ENCODE peak calls at places on chromosomes 6 and 20, in nine cellular contexts. One of them, this sample, is unnamed.
A peak's percentile ranks its signal among the peaks of the same experiment; 100 is the strongest.

GRCh38 chr6:106448000-106448426 is 87.5 kb downstream of the CRYBG1 start:
- DNase-seq in lower lobe of right lung: peak; percentile 68
- DNase-seq in tibial artery: peak; percentile 31
- DNase-seq in adipocyte: no peak
- DNase-seq in neural progenitor cell: no peak
- DNase-seq in left lung: peak; percentile 81
- DNase-seq in ovary: no peak
- DNase-seq in uterus: no peak
- DNase-seq in mesenchymal stem cell: no peak
- DNase-seq in this sample: no peak

GRCh38 chr20:32018269-32019155 is 8.3 kb downstream of the CCM2L start:
- DNase-seq in left lung: peak; percentile 90
- DNase-seq in mesenchymal stem cell: no peak
- DNase-seq in lower lobe of right lung: peak; percentile 74
- DNase-seq in tibial artery: no peak
- DNase-seq in uterus: peak; percentile 43
- DNase-seq in neural progenitor cell: peak; percentile 92
- DNase-seq in ovary: peak; percentile 52
- DNase-seq in adipocyte: no peak
- DNase-seq in this sample: no peak

GRCh38 chr6:2563635-2564034 is 187.1 kb downstream of the MYLK4 start:
- DNase-seq in mesenchymal stem cell: no peak
- DNase-seq in adipocyte: no peak
- DNase-seq in neural progenitor cell: no peak
- DNase-seq in lower lobe of right lung: no peak
- DNase-seq in tibial artery: no peak
- DNase-seq in ovary: no peak
- DNase-seq in uterus: no peak
- DNase-seq in left lung: no peak
- DNase-seq in this sample: no peak

GRCh38 chr6:13538084-13538483 is 36.3 kb upstream of the SIRT5 start:
- DNase-seq in lower lobe of right lung: no peak
- DNase-seq in ovary: no peak
- DNase-seq in left lung: no peak
- DNase-seq in uterus: no peak
- DNase-seq in adipocyte: peak; percentile 84
- DNase-seq in neural progenitor cell: no peak
- DNase-seq in mesenchymal stem cell: peak; percentile 63
- DNase-seq in tibial artery: no peak
- DNase-seq in this sample: no peak

GRCh38 chr6:130760006-130760405 is 67.2 kb upstream of the SMLR1 start:
- DNase-seq in uterus: no peak
- DNase-seq in adipocyte: peak; percentile 58
- DNase-seq in lower lobe of right lung: no peak
- DNase-seq in left lung: no peak
- DNase-seq in neural progenitor cell: peak; percentile 66
- DNase-seq in ovary: no peak
- DNase-seq in tibial artery: no peak
- DNase-seq in mesenchymal stem cell: peak; percentile 70
- DNase-seq in this sample: no peak

GRCh38 chr6:148395583-148396101 is 53.0 kb downstream of the SASH1 start:
- DNase-seq in lower lobe of right lung: no peak
- DNase-seq in neural progenitor cell: no peak
- DNase-seq in uterus: no peak
- DNase-seq in mesenchymal stem cell: no peak
- DNase-seq in ovary: no peak
- DNase-seq in left lung: no peak
- DNase-seq in tibial artery: no peak
- DNase-seq in adipocyte: no peak
- DNase-seq in this sample: no peak

GRCh38 chr6:80720824-80721223 is 614.4 kb downstream of the BCKDHB start:
- DNase-seq in neural progenitor cell: no peak
- DNase-seq in adipocyte: no peak
- DNase-seq in lower lobe of right lung: no peak
- DNase-seq in left lung: peak; percentile 49
- DNase-seq in uterus: no peak
- DNase-seq in mesenchymal stem cell: no peak
- DNase-seq in ovary: no peak
- DNase-seq in tibial artery: no peak
- DNase-seq in this sample: no peak

GRCh38 chr6:79810153-79810806 is 137.1 kb downstream of the ELOVL4 start:
- DNase-seq in left lung: no peak
- DNase-seq in neural progenitor cell: peak; percentile 92
- DNase-seq in ovary: no peak
- DNase-seq in mesenchymal stem cell: no peak
- DNase-seq in uterus: no peak
- DNase-seq in adipocyte: no peak
- DNase-seq in lower lobe of right lung: no peak
- DNase-seq in tibial artery: no peak
- DNase-seq in this sample: no peak

GRCh38 chr6:137917518-137917917 is 50.5 kb downstream of the TNFAIP3 start:
- DNase-seq in tibial artery: no peak
- DNase-seq in lower lobe of right lung: no peak
- DNase-seq in left lung: no peak
- DNase-seq in neural progenitor cell: no peak
- DNase-seq in uterus: no peak
- DNase-seq in mesenchymal stem cell: no peak
- DNase-seq in adipocyte: no peak
- DNase-seq in ovary: no peak
- DNase-seq in this sample: no peak

GRCh38 chr6:52377538-52378221 is 15.7 kb downstream of the PAQR8 start:
- DNase-seq in mesenchymal stem cell: no peak
- DNase-seq in adipocyte: no peak
- DNase-seq in left lung: no peak
- DNase-seq in neural progenitor cell: no peak
- DNase-seq in tibial artery: no peak
- DNase-seq in ovary: no peak
- DNase-seq in uterus: no peak
- DNase-seq in lower lobe of right lung: no peak
- DNase-seq in this sample: no peak

GRCh38 chr6:157757430-157758403 is 65.3 kb upstream of the SNX9 start:
- DNase-seq in adipocyte: no peak
- DNase-seq in left lung: no peak
- DNase-seq in uterus: no peak
- DNase-seq in mesenchymal stem cell: no peak
- DNase-seq in lower lobe of right lung: no peak
- DNase-seq in neural progenitor cell: no peak
- DNase-seq in tibial artery: no peak
- DNase-seq in ovary: no peak
- DNase-seq in this sample: no peak

GRCh38 chr20:43583982-43584432 is 6.7 kb upstream of the IFT52 start:
- DNase-seq in lower lobe of right lung: peak; percentile 73
- DNase-seq in left lung: peak; percentile 81
- DNase-seq in neural progenitor cell: no peak
- DNase-seq in adipocyte: peak; percentile 99
- DNase-seq in tibial artery: peak; percentile 88
- DNase-seq in ovary: peak; percentile 42
- DNase-seq in mesenchymal stem cell: peak; percentile 96
- DNase-seq in uterus: peak; percentile 33
- DNase-seq in this sample: peak; percentile 27

GRCh38 chr20:5696011-5696559 is 54.1 kb upstream of the SHLD1 start:
- DNase-seq in mesenchymal stem cell: peak; percentile 86
- DNase-seq in uterus: no peak
- DNase-seq in neural progenitor cell: no peak
- DNase-seq in lower lobe of right lung: no peak
- DNase-seq in left lung: no peak
- DNase-seq in ovary: no peak
- DNase-seq in tibial artery: peak; percentile 29
- DNase-seq in adipocyte: no peak
- DNase-seq in this sample: no peak

GRCh38 chr6:132812756-132813172 is 1.6 kb upstream of the RPS12 start:
- DNase-seq in uterus: no peak
- DNase-seq in mesenchymal stem cell: peak; percentile 39
- DNase-seq in adipocyte: no peak
- DNase-seq in neural progenitor cell: peak; percentile 19
- DNase-seq in ovary: no peak
- DNase-seq in left lung: no peak
- DNase-seq in lower lobe of right lung: no peak
- DNase-seq in tibial artery: no peak
- DNase-seq in this sample: no peak

GRCh38 chr6:21665436-21666199 is 72.1 kb downstream of the SOX4 start:
- DNase-seq in tibial artery: no peak
- DNase-seq in mesenchymal stem cell: no peak
- DNase-seq in lower lobe of right lung: no peak
- DNase-seq in adipocyte: no peak
- DNase-seq in neural progenitor cell: peak; percentile 80
- DNase-seq in uterus: peak; percentile 28
- DNase-seq in ovary: peak; percentile 63
- DNase-seq in left lung: no peak
- DNase-seq in this sample: no peak

GRCh38 chr20:40160151-40160550 is 528.9 kb downstream of the MAFB start:
- DNase-seq in tibial artery: peak; percentile 58
- DNase-seq in left lung: peak; percentile 62
- DNase-seq in uterus: peak; percentile 16
- DNase-seq in neural progenitor cell: peak; percentile 68
- DNase-seq in mesenchymal stem cell: peak; percentile 68
- DNase-seq in lower lobe of right lung: peak; percentile 52
- DNase-seq in adipocyte: peak; percentile 50
- DNase-seq in ovary: no peak
- DNase-seq in this sample: no peak

GRCh38 chr6:153069897-153070296 is 61.2 kb downstream of the RGS17 start:
- DNase-seq in tibial artery: no peak
- DNase-seq in neural progenitor cell: no peak
- DNase-seq in uterus: no peak
- DNase-seq in adipocyte: no peak
- DNase-seq in ovary: no peak
- DNase-seq in left lung: no peak
- DNase-seq in lower lobe of right lung: no peak
- DNase-seq in mesenchymal stem cell: no peak
- DNase-seq in this sample: no peak

GRCh38 chr6:167906899-167907298 is 80.2 kb downstream of the AFDN start:
- DNase-seq in uterus: peak; percentile 41
- DNase-seq in tibial artery: peak; percentile 45
- DNase-seq in ovary: no peak
- DNase-seq in neural progenitor cell: peak; percentile 37
- DNase-seq in left lung: no peak
- DNase-seq in adipocyte: no peak
- DNase-seq in mesenchymal stem cell: no peak
- DNase-seq in lower lobe of right lung: peak; percentile 53
- DNase-seq in this sample: no peak

GRCh38 chr6:56764081-56764566 is 121.4 kb upstream of the DST start:
- DNase-seq in lower lobe of right lung: no peak
- DNase-seq in ovary: no peak
- DNase-seq in neural progenitor cell: peak; percentile 27
- DNase-seq in mesenchymal stem cell: peak; percentile 77
- DNase-seq in left lung: no peak
- DNase-seq in uterus: no peak
- DNase-seq in tibial artery: no peak
- DNase-seq in adipocyte: peak; percentile 65
- DNase-seq in this sample: no peak

GRCh38 chr6:150687508-150687907 is 87.8 kb downstream of the PLEKHG1 start:
- DNase-seq in lower lobe of right lung: no peak
- DNase-seq in tibial artery: no peak
- DNase-seq in mesenchymal stem cell: no peak
- DNase-seq in ovary: peak; percentile 53
- DNase-seq in uterus: peak; percentile 65
- DNase-seq in left lung: no peak
- DNase-seq in neural progenitor cell: no peak
- DNase-seq in adipocyte: no peak
- DNase-seq in this sample: peak; percentile 70

GRCh38 chr20:37145014-37145413 is 34.1 kb upstream of the RPN2 start:
- DNase-seq in left lung: no peak
- DNase-seq in uterus: no peak
- DNase-seq in tibial artery: no peak
- DNase-seq in neural progenitor cell: no peak
- DNase-seq in adipocyte: peak; percentile 22
- DNase-seq in lower lobe of right lung: no peak
- DNase-seq in ovary: no peak
- DNase-seq in mesenchymal stem cell: peak; percentile 7
- DNase-seq in this sample: no peak

GRCh38 chr6:125593746-125594145 is 155.7 kb upstream of the HEY2 start:
- DNase-seq in tibial artery: no peak
- DNase-seq in adipocyte: no peak
- DNase-seq in mesenchymal stem cell: no peak
- DNase-seq in lower lobe of right lung: no peak
- DNase-seq in ovary: no peak
- DNase-seq in neural progenitor cell: no peak
- DNase-seq in left lung: no peak
- DNase-seq in uterus: no peak
- DNase-seq in this sample: no peak

GRCh38 chr20:48706710-48707339 is 121.0 kb downstream of the PREX1 start:
- DNase-seq in ovary: no peak
- DNase-seq in left lung: no peak
- DNase-seq in mesenchymal stem cell: no peak
- DNase-seq in neural progenitor cell: no peak
- DNase-seq in uterus: no peak
- DNase-seq in tibial artery: peak; percentile 74
- DNase-seq in lower lobe of right lung: no peak
- DNase-seq in adipocyte: no peak
- DNase-seq in this sample: peak; percentile 90
- H3K4me1 ChIP-seq in ovary: peaks cover 8% of the 10 kb centered on the region
- H3K4me1 ChIP-seq in left lung: no peaks in the 10 kb centered on the region
- H3K4me1 ChIP-seq in mesenchymal stem cell: peaks cover 5% of the 10 kb centered on the region
- H3K4me1 ChIP-seq in neural progenitor cell: no peaks in the 10 kb centered on the region
- H3K4me1 ChIP-seq in uterus: no peaks in the 10 kb centered on the region
- H3K4me1 ChIP-seq in tibial artery: no peaks in the 10 kb centered on the region
- H3K4me1 ChIP-seq in lower lobe of right lung: peaks cover 60% of the 10 kb centered on the region
- H3K4me1 ChIP-seq in adipocyte: peaks cover 25% of the 10 kb centered on the region
- H3K4me1 ChIP-seq in this sample: peaks cover 29% of the 10 kb centered on the region

GRCh38 chr6:41581381-41581991 is 35.3 kb downstream of the FOXP4 start:
- DNase-seq in tibial artery: no peak
- DNase-seq in mesenchymal stem cell: peak; percentile 95
- DNase-seq in left lung: no peak
- DNase-seq in uterus: peak; percentile 71
- DNase-seq in neural progenitor cell: no peak
- DNase-seq in adipocyte: peak; percentile 78
- DNase-seq in lower lobe of right lung: no peak
- DNase-seq in ovary: no peak
- DNase-seq in this sample: peak; percentile 43
- H3K4me1 ChIP-seq in tibial artery: peaks cover 6% of the 10 kb centered on the region
- H3K4me1 ChIP-seq in mesenchymal stem cell: peaks cover 60% of the 10 kb centered on the region
- H3K4me1 ChIP-seq in left lung: peaks cover 15% of the 10 kb centered on the region
- H3K4me1 ChIP-seq in uterus: peaks cover 4% of the 10 kb centered on the region
- H3K4me1 ChIP-seq in neural progenitor cell: peaks cover 59% of the 10 kb centered on the region
- H3K4me1 ChIP-seq in adipocyte: peaks cover 18% of the 10 kb centered on the region
- H3K4me1 ChIP-seq in lower lobe of right lung: peaks cover 28% of the 10 kb centered on the region
- H3K4me1 ChIP-seq in ovary: no peaks in the 10 kb centered on the region
- H3K4me1 ChIP-seq in this sample: peaks cover 32% of the 10 kb centered on the region

GRCh38 chr20:63411898-63412631 is 50.9 kb upstream of the CHRNA4 start:
- DNase-seq in ovary: no peak
- DNase-seq in lower lobe of right lung: no peak
- DNase-seq in mesenchymal stem cell: no peak
- DNase-seq in tibial artery: no peak
- DNase-seq in adipocyte: no peak
- DNase-seq in neural progenitor cell: no peak
- DNase-seq in left lung: no peak
- DNase-seq in uterus: no peak
- DNase-seq in this sample: no peak
- H3K4me1 ChIP-seq in ovary: no peaks in the 10 kb centered on the region
- H3K4me1 ChIP-seq in lower lobe of right lung: no peaks in the 10 kb centered on the region
- H3K4me1 ChIP-seq in mesenchymal stem cell: no peaks in the 10 kb centered on the region
- H3K4me1 ChIP-seq in tibial artery: no peaks in the 10 kb centered on the region
- H3K4me1 ChIP-seq in adipocyte: no peaks in the 10 kb centered on the region
- H3K4me1 ChIP-seq in neural progenitor cell: peaks cover under 1% of the 10 kb centered on the region
- H3K4me1 ChIP-seq in left lung: no peaks in the 10 kb centered on the region
- H3K4me1 ChIP-seq in uterus: no peaks in the 10 kb centered on the region
- H3K4me1 ChIP-seq in this sample: no peaks in the 10 kb centered on the region

DNA sequence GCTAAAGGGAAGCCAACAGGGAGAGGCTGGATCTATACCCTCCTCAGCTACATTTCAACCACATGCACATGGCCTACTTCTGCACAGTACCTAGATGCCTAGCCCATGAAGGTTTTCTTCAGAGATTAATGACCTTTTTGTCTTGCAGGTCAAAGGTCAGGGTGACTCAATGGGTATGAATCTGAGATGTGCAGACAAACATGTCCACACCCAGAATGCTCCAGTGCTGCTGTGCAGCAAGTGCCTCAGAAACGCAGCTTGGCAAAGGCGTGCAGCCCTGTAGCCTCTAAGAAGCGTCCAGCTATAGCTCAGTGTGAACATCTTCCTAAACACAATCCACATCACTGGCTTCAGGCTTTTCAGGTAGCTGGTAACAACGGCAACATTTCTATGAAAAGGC is 24.4 kb downstream of the MAP1LC3A start:
- DNase-seq in neural progenitor cell: no peak
- DNase-seq in ovary: no peak
- DNase-seq in adipocyte: no peak
- DNase-seq in mesenchymal stem cell: peak; percentile 29
- DNase-seq in left lung: no peak
- DNase-seq in lower lobe of right lung: no peak
- DNase-seq in tibial artery: no peak
- DNase-seq in uterus: no peak
- DNase-seq in this sample: no peak
- H3K4me1 ChIP-seq in neural progenitor cell: peaks cover 4% of the 10 kb centered on the region
- H3K4me1 ChIP-seq in ovary: peaks cover 13% of the 10 kb centered on the region
- H3K4me1 ChIP-seq in adipocyte: peaks cover 45% of the 10 kb centered on the region
- H3K4me1 ChIP-seq in mesenchymal stem cell: peaks cover 17% of the 10 kb centered on the region
- H3K4me1 ChIP-seq in left lung: no peaks in the 10 kb centered on the region
- H3K4me1 ChIP-seq in lower lobe of right lung: peaks cover 12% of the 10 kb centered on the region
- H3K4me1 ChIP-seq in tibial artery: no peaks in the 10 kb centered on the region
- H3K4me1 ChIP-seq in uterus: peaks cover 3% of the 10 kb centered on the region
- H3K4me1 ChIP-seq in this sample: no peaks in the 10 kb centered on the region